ENCODE peak calls at places on chromosomes 12 and 14, in four cellular contexts. One of them, this sample, is unnamed. For H3K27me3, the result is how much of the 10 kb centered on the place peaks cover.

GRCh38 chr14:50320279-50320678 is 8.2 kb downstream of the DMAC2L start:
- ATAC-seq in pancreas: no peak
- ATAC-seq in heart left ventricle: no peak
- ATAC-seq in body of pancreas: no peak
- ATAC-seq in this sample: peak

GRCh38 chr12:79307340-79307739 is 383.4 kb downstream of the PAWR start:
- ATAC-seq in heart left ventricle: no peak
- ATAC-seq in pancreas: no peak
- ATAC-seq in body of pancreas: no peak
- ATAC-seq in this sample: no peak

GRCh38 chr12:5923043-5923605 is 21.9 kb downstream of the ANO2 start:
- ATAC-seq in pancreas: no peak
- ATAC-seq in heart left ventricle: no peak
- ATAC-seq in body of pancreas: no peak
- ATAC-seq in this sample: no peak

GRCh38 chr12:56719056-56719455 is 6.0 kb downstream of the NACA start:
- ATAC-seq in heart left ventricle: no peak
- ATAC-seq in body of pancreas: no peak
- ATAC-seq in pancreas: no peak
- ATAC-seq in this sample: no peak

GRCh38 chr12:93857279-93857894 is 180.2 kb downstream of the CRADD start:
- ATAC-seq in body of pancreas: no peak
- ATAC-seq in pancreas: no peak
- ATAC-seq in heart left ventricle: no peak
- ATAC-seq in this sample: no peak

GRCh38 chr14:33432407-33433023 is 493.8 kb downstream of the NPAS3 start:
- ATAC-seq in body of pancreas: no peak
- ATAC-seq in heart left ventricle: no peak
- ATAC-seq in pancreas: no peak
- ATAC-seq in this sample: no peak

GRCh38 chr14:102739190-102739469 is 38.1 kb upstream of the TRAF3 start:
- ATAC-seq in body of pancreas: no peak
- ATAC-seq in pancreas: no peak
- ATAC-seq in heart left ventricle: no peak
- ATAC-seq in this sample: no peak

GRCh38 chr12:54253240-54253639 is 26.7 kb downstream of the CBX5 start:
- ATAC-seq in heart left ventricle: no peak
- ATAC-seq in body of pancreas: no peak
- ATAC-seq in pancreas: no peak
- ATAC-seq in this sample: no peak

GRCh38 chr14:53001787-53002378 is 51.0 kb upstream of the FERMT2 start:
- ATAC-seq in heart left ventricle: no peak
- ATAC-seq in body of pancreas: no peak
- ATAC-seq in pancreas: no peak
- ATAC-seq in this sample: no peak

GRCh38 chr12:101802486-101802885 is 28.3 kb downstream of the GNPTAB start:
- ATAC-seq in pancreas: no peak
- ATAC-seq in heart left ventricle: no peak
- ATAC-seq in body of pancreas: no peak
- ATAC-seq in this sample: no peak

GRCh38 chr12:116420476-116420875 is 138.7 kb upstream of the MAP1LC3B2 start:
- ATAC-seq in heart left ventricle: no peak
- ATAC-seq in body of pancreas: no peak
- ATAC-seq in pancreas: no peak
- ATAC-seq in this sample: no peak

GRCh38 chr12:5746917-5747316 is 198.1 kb downstream of the ANO2 start:
- ATAC-seq in heart left ventricle: no peak
- ATAC-seq in body of pancreas: no peak
- ATAC-seq in pancreas: no peak
- ATAC-seq in this sample: no peak

GRCh38 chr12:59861635-59862034 is 265.8 kb downstream of the SLC16A7 start:
- ATAC-seq in pancreas: no peak
- ATAC-seq in body of pancreas: no peak
- ATAC-seq in heart left ventricle: no peak
- ATAC-seq in this sample: no peak

DNA sequence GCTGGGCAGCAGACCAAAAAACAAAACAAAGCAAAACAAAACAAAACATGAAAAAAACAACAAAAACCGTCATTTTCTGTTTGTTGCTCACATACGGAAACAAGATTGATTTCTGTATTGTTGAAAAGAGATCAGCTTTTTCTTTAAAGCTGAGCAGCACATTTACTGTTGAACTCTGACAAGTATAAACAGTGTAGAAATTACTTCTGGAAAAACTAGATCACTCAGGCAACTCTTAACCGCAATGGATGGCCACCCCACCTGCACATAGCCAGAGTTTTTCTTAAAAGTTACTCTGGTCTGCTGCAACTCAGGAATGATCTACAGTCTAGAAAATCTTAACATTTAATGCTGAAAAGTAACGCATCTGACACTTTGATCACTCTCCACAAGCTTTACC is 80.9 kb downstream of the PPM1H start:
- ATAC-seq in pancreas: no peak
- ATAC-seq in heart left ventricle: no peak
- ATAC-seq in body of pancreas: no peak
- ATAC-seq in this sample: no peak
- H3K27me3 ChIP-seq in pancreas: under half
- H3K27me3 ChIP-seq in heart left ventricle: under half
- H3K27me3 ChIP-seq in body of pancreas: under half
- H3K27me3 ChIP-seq in this sample: under half

DNA sequence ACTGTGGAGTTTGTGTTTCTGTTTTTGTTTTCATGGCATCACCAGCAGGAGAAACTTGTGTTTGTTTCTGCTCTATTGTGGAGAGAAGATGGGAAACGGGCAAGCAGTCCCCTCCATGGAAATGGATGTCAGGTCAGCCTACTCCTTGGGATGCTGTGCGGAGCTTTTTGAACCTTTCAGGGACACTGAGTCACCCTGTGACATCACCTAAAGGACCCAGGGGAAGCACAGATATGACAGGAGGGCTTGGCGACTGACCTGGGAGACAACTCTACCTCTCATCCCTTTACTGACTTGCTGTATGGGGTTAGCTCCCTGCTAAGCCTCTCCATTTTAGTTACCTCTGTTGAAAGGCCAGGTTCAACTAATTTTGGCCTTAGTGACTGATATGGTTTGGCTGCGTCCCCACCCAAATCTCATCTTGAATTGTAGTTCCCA is 706.9 kb upstream of the TMEM132C start:
- ATAC-seq in pancreas: no peak
- ATAC-seq in body of pancreas: no peak
- ATAC-seq in heart left ventricle: no peak
- ATAC-seq in this sample: no peak
- TF ChIP-seq CTCF in pancreas: no peak
- TF ChIP-seq CTCF in body of pancreas: no peak
- TF ChIP-seq CTCF in heart left ventricle: no peak
- TF ChIP-seq CTCF in this sample: no peak

GRCh38 chr12:124495194-124495983 is 72.0 kb downstream of the NCOR2 start:
- ATAC-seq in body of pancreas: no peak
- ATAC-seq in heart left ventricle: no peak
- ATAC-seq in pancreas: no peak
- ATAC-seq in this sample: no peak
- H3K27me3 ChIP-seq in body of pancreas: under half
- H3K27me3 ChIP-seq in heart left ventricle: under half
- H3K27me3 ChIP-seq in pancreas: under half
- H3K27me3 ChIP-seq in this sample: under half

GRCh38 chr12:99249543-99249942 is 398.0 kb upstream of the GARIN6 start:
- ATAC-seq in body of pancreas: no peak
- ATAC-seq in heart left ventricle: no peak
- ATAC-seq in pancreas: no peak
- ATAC-seq in this sample: no peak
- TF ChIP-seq CTCF in body of pancreas: no peak
- TF ChIP-seq CTCF in heart left ventricle: no peak
- TF ChIP-seq CTCF in pancreas: no peak
- TF ChIP-seq CTCF in this sample: no peak

DNA sequence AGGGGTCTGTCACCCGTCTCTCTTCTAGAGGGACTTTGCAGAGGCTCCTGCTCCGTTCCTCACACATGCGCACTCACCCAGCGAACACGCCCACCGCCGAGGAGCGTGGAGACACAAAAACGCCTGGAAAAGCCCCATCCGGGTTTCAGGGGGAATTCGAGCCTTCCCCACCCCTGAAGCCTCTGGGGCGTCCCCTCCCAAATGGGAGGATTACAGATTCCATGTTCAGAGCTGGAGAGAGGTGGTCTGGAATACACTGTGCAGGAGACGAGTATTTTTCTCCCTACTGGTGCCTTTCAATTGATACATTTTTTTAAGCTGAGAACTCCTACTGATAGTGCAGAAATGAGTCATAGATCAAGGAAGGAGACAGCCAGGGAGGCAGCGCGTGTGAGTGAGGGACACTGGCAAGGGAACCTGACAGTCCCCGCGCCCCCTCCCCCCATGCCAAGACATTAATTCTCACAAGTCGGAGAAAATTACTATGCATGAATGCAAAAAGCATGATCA is 37.0 kb downstream of the BCL11B start:
- ATAC-seq in body of pancreas: no peak
- ATAC-seq in heart left ventricle: no peak
- ATAC-seq in pancreas: no peak
- ATAC-seq in this sample: no peak
- H3K27me3 ChIP-seq in body of pancreas: under half
- H3K27me3 ChIP-seq in heart left ventricle: half or more
- H3K27me3 ChIP-seq in pancreas: under half
- H3K27me3 ChIP-seq in this sample: half or more

DNA sequence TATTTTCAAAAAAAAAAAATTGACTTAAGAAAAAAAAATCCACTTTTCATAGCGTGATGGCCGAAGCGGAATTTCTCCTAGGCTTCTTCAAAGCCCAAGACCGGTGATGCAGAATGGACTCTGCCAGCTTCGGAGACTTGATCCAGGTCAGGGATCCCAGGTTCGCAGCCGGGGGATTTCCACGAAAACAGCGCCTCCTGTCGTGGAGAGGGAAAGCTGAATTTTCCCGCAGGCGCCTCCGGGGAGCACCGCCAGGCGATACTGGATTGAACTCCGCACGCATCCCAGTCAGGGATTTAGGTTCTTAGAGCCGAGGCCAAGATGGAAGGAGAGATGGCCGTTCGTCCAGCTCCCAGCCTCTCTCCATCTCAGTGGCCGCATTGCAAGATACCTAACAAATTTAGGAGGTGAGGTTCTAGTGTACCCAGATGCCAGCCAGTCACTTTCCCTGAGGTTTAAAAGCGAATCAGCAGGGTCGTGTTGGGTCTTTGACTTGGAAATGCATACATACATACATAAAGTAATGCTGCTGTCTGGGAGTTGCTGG is 2.2 kb downstream of the TTC6 start:
- ATAC-seq in body of pancreas: no peak
- ATAC-seq in heart left ventricle: no peak
- ATAC-seq in pancreas: no peak
- ATAC-seq in this sample: no peak
- TF ChIP-seq CTCF in body of pancreas: no peak
- TF ChIP-seq CTCF in heart left ventricle: no peak
- TF ChIP-seq CTCF in pancreas: no peak
- TF ChIP-seq CTCF in this sample: no peak

GRCh38 chr12:49542592-49543160 is 3.8 kb downstream of the KCNH3 start:
- ATAC-seq in body of pancreas: no peak
- ATAC-seq in pancreas: no peak
- ATAC-seq in heart left ventricle: no peak
- ATAC-seq in this sample: no peak
- H3K27me3 ChIP-seq in body of pancreas: under half
- H3K27me3 ChIP-seq in pancreas: under half
- H3K27me3 ChIP-seq in heart left ventricle: under half
- H3K27me3 ChIP-seq in this sample: half or more

GRCh38 chr14:101405171-101405883 is 156.0 kb upstream of the DIO3 start:
- ATAC-seq in pancreas: no peak
- ATAC-seq in body of pancreas: no peak
- ATAC-seq in heart left ventricle: no peak
- ATAC-seq in this sample: peak

GRCh38 chr14:101407328-101407727 is 154.0 kb upstream of the DIO3 start:
- ATAC-seq in pancreas: no peak
- ATAC-seq in heart left ventricle: no peak
- ATAC-seq in body of pancreas: no peak
- ATAC-seq in this sample: no peak

GRCh38 chr14:101404426-101405170 is 156.7 kb upstream of the DIO3 start:
- ATAC-seq in pancreas: no peak
- ATAC-seq in body of pancreas: no peak
- ATAC-seq in heart left ventricle: no peak
- ATAC-seq in this sample: no peak

GRCh38 chr14:101406921-101407320 is 154.4 kb upstream of the DIO3 start:
- ATAC-seq in pancreas: no peak
- ATAC-seq in heart left ventricle: no peak
- ATAC-seq in body of pancreas: no peak
- ATAC-seq in this sample: no peak

DNA sequence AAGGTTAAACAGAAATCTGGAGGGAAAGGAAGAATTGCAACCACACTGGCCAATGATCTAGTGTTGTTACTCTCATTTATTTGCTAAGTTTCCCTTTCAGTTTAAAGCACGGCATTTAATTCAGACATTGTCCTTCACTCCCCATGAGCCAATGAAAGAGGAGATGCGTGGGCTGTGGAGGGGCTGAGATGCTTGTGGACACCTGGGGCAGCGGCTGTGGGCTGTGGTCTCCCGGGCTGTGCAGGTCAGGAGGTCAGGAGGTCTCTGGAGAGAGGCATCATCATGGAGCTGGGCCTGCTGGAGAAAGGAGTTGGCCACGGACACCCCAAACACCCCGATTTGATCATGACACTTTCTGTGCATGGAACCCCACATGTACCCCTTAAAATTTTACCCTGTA is 155.4 kb upstream of the DIO3 start:
- ATAC-seq in pancreas: no peak
- ATAC-seq in heart left ventricle: no peak
- ATAC-seq in body of pancreas: no peak
- ATAC-seq in this sample: no peak
- TF ChIP-seq CTCF in pancreas: no peak
- TF ChIP-seq CTCF in heart left ventricle: no peak
- TF ChIP-seq CTCF in body of pancreas: no peak
- TF ChIP-seq CTCF in this sample: no peak

This sample was measured in gastroesophageal sphincter.